ENCODE peak calls at places on chromosome 12, in seven cellular contexts. One of them, this sample, is unnamed.

GRCh38 chr12:53071591-53072551 is 7.3 kb downstream of the SPRYD3 start:
- DNase-seq in foreskin fibroblast: peak; percentile 78
- DNase-seq in HepG2: no peak
- DNase-seq in T47D: no peak
- DNase-seq in NCI-H2171 treated with DMSO at 0.1 percent for 48 hours: no peak
- DNase-seq in GDM1: no peak
- DNase-seq in Jurkat, Clone E6-1: no peak
- DNase-seq in this sample: no peak

GRCh38 chr12:25186788-25187397 is 8.1 kb downstream of the DNAI7 start:
- DNase-seq in foreskin fibroblast: no peak
- DNase-seq in T47D: no peak
- DNase-seq in HepG2: peak; percentile 30
- DNase-seq in NCI-H2171 treated with DMSO at 0.1 percent for 48 hours: no peak
- DNase-seq in Jurkat, Clone E6-1: no peak
- DNase-seq in GDM1: no peak
- DNase-seq in this sample: no peak

GRCh38 chr12:52591521-52591920 is 9.7 kb downstream of the KRT72 start:
- DNase-seq in NCI-H2171 treated with DMSO at 0.1 percent for 48 hours: no peak
- DNase-seq in Jurkat, Clone E6-1: no peak
- DNase-seq in T47D: no peak
- DNase-seq in HepG2: no peak
- DNase-seq in foreskin fibroblast: no peak
- DNase-seq in GDM1: no peak
- DNase-seq in this sample: no peak

GRCh38 chr12:123388218-123388947 is 4.5 kb downstream of the KMT5A start:
- DNase-seq in HepG2: peak; percentile 58
- DNase-seq in NCI-H2171 treated with DMSO at 0.1 percent for 48 hours: peak; percentile 58
- DNase-seq in T47D: peak; percentile 95
- DNase-seq in GDM1: peak; percentile 54
- DNase-seq in Jurkat, Clone E6-1: peak; percentile 31
- DNase-seq in foreskin fibroblast: peak; percentile 88
- DNase-seq in this sample: peak; percentile 64

GRCh38 chr12:67648306-67649164 is at the start of gene DYRK2:
- DNase-seq in NCI-H2171 treated with DMSO at 0.1 percent for 48 hours: peak; percentile 76
- DNase-seq in HepG2: peak; percentile 29
- DNase-seq in T47D: peak; percentile 91
- DNase-seq in Jurkat, Clone E6-1: peak; percentile 58
- DNase-seq in foreskin fibroblast: peak; percentile 93
- DNase-seq in GDM1: peak; percentile 71
- DNase-seq in this sample: peak; percentile 82

GRCh38 chr12:50112456-50113218 is 601 bp downstream of the COX14 start:
- DNase-seq in HepG2: peak; percentile 49
- DNase-seq in foreskin fibroblast: peak; percentile 65
- DNase-seq in NCI-H2171 treated with DMSO at 0.1 percent for 48 hours: peak; percentile 56
- DNase-seq in GDM1: peak; percentile 32
- DNase-seq in Jurkat, Clone E6-1: no peak
- DNase-seq in T47D: no peak
- DNase-seq in this sample: no peak

GRCh38 chr12:62692884-62693283 is 226.3 kb downstream of the MON2 start:
- DNase-seq in NCI-H2171 treated with DMSO at 0.1 percent for 48 hours: no peak
- DNase-seq in Jurkat, Clone E6-1: no peak
- DNase-seq in foreskin fibroblast: peak; percentile 71
- DNase-seq in HepG2: no peak
- DNase-seq in GDM1: no peak
- DNase-seq in T47D: no peak
- DNase-seq in this sample: no peak

GRCh38 chr12:32419520-32419960 is 20.2 kb downstream of the FGD4 start:
- DNase-seq in T47D: no peak
- DNase-seq in HepG2: no peak
- DNase-seq in foreskin fibroblast: peak; percentile 31
- DNase-seq in Jurkat, Clone E6-1: no peak
- DNase-seq in GDM1: peak; percentile 27
- DNase-seq in NCI-H2171 treated with DMSO at 0.1 percent for 48 hours: no peak
- DNase-seq in this sample: no peak

GRCh38 chr12:90262261-90262660 is 553.6 kb upstream of the ATP2B1 start:
- DNase-seq in GDM1: no peak
- DNase-seq in foreskin fibroblast: peak; percentile 74
- DNase-seq in NCI-H2171 treated with DMSO at 0.1 percent for 48 hours: no peak
- DNase-seq in Jurkat, Clone E6-1: no peak
- DNase-seq in T47D: no peak
- DNase-seq in HepG2: no peak
- DNase-seq in this sample: no peak

GRCh38 chr12:128455849-128456248 is 188.9 kb downstream of the TMEM132C start:
- DNase-seq in GDM1: no peak
- DNase-seq in Jurkat, Clone E6-1: no peak
- DNase-seq in foreskin fibroblast: no peak
- DNase-seq in NCI-H2171 treated with DMSO at 0.1 percent for 48 hours: peak; percentile 23
- DNase-seq in HepG2: no peak
- DNase-seq in T47D: no peak
- DNase-seq in this sample: peak; percentile 58

GRCh38 chr12:68497702-68498101 is 113.0 kb upstream of the RAP1B start:
- DNase-seq in NCI-H2171 treated with DMSO at 0.1 percent for 48 hours: no peak
- DNase-seq in HepG2: no peak
- DNase-seq in Jurkat, Clone E6-1: no peak
- DNase-seq in foreskin fibroblast: peak; percentile 69
- DNase-seq in T47D: no peak
- DNase-seq in GDM1: peak; percentile 34
- DNase-seq in this sample: no peak

GRCh38 chr12:122593910-122594309 is 66.9 kb downstream of the KNTC1 start:
- DNase-seq in HepG2: no peak
- DNase-seq in GDM1: no peak
- DNase-seq in foreskin fibroblast: no peak
- DNase-seq in NCI-H2171 treated with DMSO at 0.1 percent for 48 hours: no peak
- DNase-seq in Jurkat, Clone E6-1: no peak
- DNase-seq in T47D: no peak
- DNase-seq in this sample: no peak

GRCh38 chr12:11805680-11806079 is 156.2 kb downstream of the ETV6 start:
- DNase-seq in foreskin fibroblast: no peak
- DNase-seq in NCI-H2171 treated with DMSO at 0.1 percent for 48 hours: no peak
- DNase-seq in Jurkat, Clone E6-1: no peak
- DNase-seq in HepG2: peak; percentile 64
- DNase-seq in GDM1: no peak
- DNase-seq in T47D: no peak
- DNase-seq in this sample: no peak

GRCh38 chr12:98646165-98646764 is 1.2 kb downstream of the APAF1 start:
- DNase-seq in foreskin fibroblast: peak; percentile 33
- DNase-seq in NCI-H2171 treated with DMSO at 0.1 percent for 48 hours: no peak
- DNase-seq in GDM1: no peak
- DNase-seq in HepG2: peak; percentile 5
- DNase-seq in Jurkat, Clone E6-1: no peak
- DNase-seq in T47D: no peak
- DNase-seq in this sample: peak; percentile 12

GRCh38 chr12:75784591-75784990 is 247.0 kb downstream of the PHLDA1 start:
- DNase-seq in Jurkat, Clone E6-1: peak; percentile 77
- DNase-seq in HepG2: peak; percentile 73
- DNase-seq in NCI-H2171 treated with DMSO at 0.1 percent for 48 hours: peak; percentile 70
- DNase-seq in T47D: peak; percentile 66
- DNase-seq in GDM1: peak; percentile 39
- DNase-seq in foreskin fibroblast: peak; percentile 61
- DNase-seq in this sample: no peak

This sample was measured in SK-N-DZ.